ENCODE peak calls at places on chromosomes 3 and 15, in eight cellular contexts. S, O, X, A, W, Z, L and V are unnamed samples.

GRCh38 chr3:46860381-46861292 is 2.6 kb downstream of the MYL3 start:
- DNase-seq in S (no peak), O (no peak), X (peak), A (peak), W (peak), Z (no peak), L (peak), V (no peak)

GRCh38 chr3:108728105-108728504 is 29.1 kb downstream of the RETNLB start:
- DNase-seq in S (no peak), O (no peak), X (no peak), A (no peak), W (no peak), Z (no peak), L (no peak), V (no peak)

GRCh38 chr3:183555541-183556081 is at the start of gene KLHL6:
- DNase-seq in S (no peak), O (no peak), X (peak), A (peak), W (no peak), Z (peak), L (peak), V (no peak)

GRCh38 chr3:151308089-151308488 is 8.5 kb downstream of the GPR87 start:
- DNase-seq in S (no peak), O (no peak), X (no peak), A (no peak), W (peak), Z (no peak), L (no peak), V (no peak)

GRCh38 chr15:80070840-80071239 is 11.4 kb downstream of the ZFAND6 start:
- DNase-seq in S (no peak), O (no peak), X (no peak), A (no peak), W (peak), Z (no peak), L (no peak), V (no peak)

GRCh38 chr15:73751896-73752816 is 995 bp downstream of the INSYN1 start:
- DNase-seq in S (no peak), O (no peak), X (no peak), A (no peak), W (no peak), Z (no peak), L (no peak), V (peak)

GRCh38 chr15:80950291-80951078 is 39.1 kb downstream of the MESD start:
- DNase-seq in S (no peak), O (no peak), X (no peak), A (no peak), W (no peak), Z (no peak), L (no peak), V (peak)

GRCh38 chr15:86620113-86620512 is 540.4 kb downstream of the AGBL1 start:
- DNase-seq in S (no peak), O (no peak), X (no peak), A (no peak), W (no peak), Z (no peak), L (no peak), V (no peak)

GRCh38 chr3:196793224-196793623 is 53.6 kb downstream of the PAK2 start:
- DNase-seq in S (peak), O (no peak), X (no peak), A (no peak), W (peak), Z (no peak), L (no peak), V (no peak)

GRCh38 chr3:156561533-156561932 is 6.6 kb upstream of the SSR3 start:
- DNase-seq in S (no peak), O (no peak), X (no peak), A (no peak), W (no peak), Z (no peak), L (no peak), V (no peak)

GRCh38 chr15:74203914-74204431 is 1.4 kb upstream of the STRA6 start:
- DNase-seq in S (no peak), O (no peak), X (no peak), A (no peak), W (peak), Z (no peak), L (no peak), V (peak)

GRCh38 chr3:4351164-4351855 is 48.1 kb downstream of the SETMAR start:
- DNase-seq in S (no peak), O (no peak), X (peak), A (peak), W (peak), Z (no peak), L (no peak), V (no peak)

GRCh38 chr15:101464246-101464998 is 25.1 kb downstream of the PCSK6 start:
- DNase-seq in S (no peak), O (no peak), X (no peak), A (no peak), W (no peak), Z (no peak), L (no peak), V (no peak)

GRCh38 chr3:63791974-63792373 is 27.1 kb upstream of the C3orf49 start:
- DNase-seq in S (peak), O (no peak), X (no peak), A (peak), W (peak), Z (no peak), L (no peak), V (no peak)